ENCODE peak calls at places on chromosomes 16 and 17, in ten cellular contexts. I is SK-N-MC; M is mucosa of descending colon; C is prostate gland; W is naive B cell; X is stimulated activated CD4-positive, alpha-beta T cell treated with anti-CD3 and anti-CD28 coated beads, Interleukin-15, amount 100 ng/mL, for 48 hours; O is myocyte; Q is activated gamma-delta T cell treated with Interleukin-2 at 50 U/mL for 16 hours; U is stimulated activated CD8-positive, alpha-beta memory T cell treated with anti-CD3 and anti-CD28 coated beads, Interleukin-12 subunit alpha, Interleukin-12 subunit beta, amount 100 ng/mL, for 4 hours; E is activated CD4-positive, CD25-positive, alpha-beta regulatory T cell. B is an unnamed sample.
A peak's percentile ranks its signal among the peaks of the same experiment; 100 is the strongest.

GRCh38 chr17:41530062-41531048 is 2.2 kb upstream of the KRT19 start:
- DNase-seq in I (no peak), M (no peak), C (no peak), W (no peak), X (no peak), O (no peak), Q (no peak), U (no peak), E (no peak), B (no peak)

GRCh38 chr16:89230210-89230609 is 12.7 kb downstream of the ZNF778 start:
- DNase-seq in I (no peak), M (no peak), C (no peak), W (no peak), X (no peak), O (peak; percentile 91), Q (no peak), U (no peak), E (no peak), B (no peak)

GRCh38 chr16:11586856-11587642 is at the start of gene LITAF:
- DNase-seq in I (no peak), M (peak; percentile 85), C (peak; percentile 60), W (peak; percentile 65), X (no peak), O (no peak), Q (peak; percentile 49), U (peak; percentile 56), E (peak; percentile 54), B (peak; percentile 55)

GRCh38 chr17:72404872-72405271 is 284.1 kb downstream of the SOX9 start:
- DNase-seq in I (no peak), M (no peak), C (no peak), W (no peak), X (no peak), O (no peak), Q (no peak), U (no peak), E (no peak), B (peak; percentile 25)

GRCh38 chr16:9364721-9365693 is 273.6 kb downstream of the HAPSTR1 start:
- DNase-seq in I (no peak), M (no peak), C (peak; percentile 96), W (no peak), X (no peak), O (no peak), Q (no peak), U (no peak), E (no peak), B (peak; percentile 93)

GRCh38 chr17:78808106-78808635 is 26.1 kb upstream of the CYTH1 start:
- DNase-seq in I (no peak), M (no peak), C (no peak), W (no peak), X (no peak), O (no peak), Q (no peak), U (no peak), E (no peak), B (no peak)

GRCh38 chr17:28001149-28001548 is 41.3 kb upstream of the NLK start:
- DNase-seq in I (no peak), M (no peak), C (no peak), W (no peak), X (no peak), O (no peak), Q (no peak), U (no peak), E (no peak), B (no peak)

GRCh38 chr17:73560661-73561060 is 83.6 kb downstream of the SDK2 start:
- DNase-seq in I (no peak), M (no peak), C (no peak), W (no peak), X (no peak), O (no peak), Q (no peak), U (no peak), E (no peak), B (no peak)

GRCh38 chr16:351804-352520 is 561 bp downstream of the AXIN1 start:
- DNase-seq in I (no peak), M (peak; percentile 74), C (no peak), W (no peak), X (no peak), O (peak; percentile 44), Q (no peak), U (no peak), E (no peak), B (no peak)